ENCODE peak calls at places on chromosome 14, in eight cellular contexts. W is Daoy; P is HTR-8/SVneo; G is right atrium auricular region; L is nephron progenitor cell; Z is effector CD8-positive, alpha-beta T cell; N is tibial artery; K is NCI-H226. S is an unnamed sample.

GRCh38 chr14:93462479-93462878 is 31.7 kb downstream of the UNC79 start:
- DNase-seq in Z (no peak), K (no peak), W (no peak), L (no peak), P (no peak), G (no peak), N (no peak), S (no peak)

GRCh38 chr14:29898470-29898869 is 29.2 kb downstream of the PRKD1 start:
- DNase-seq in W (no peak), L (no peak), K (no peak), P (no peak), G (no peak), Z (no peak), N (no peak), S (no peak)

GRCh38 chr14:33376510-33376909 is 437.8 kb downstream of the NPAS3 start:
- DNase-seq in W (no peak), L (no peak), G (no peak), K (no peak), N (no peak), P (no peak), Z (no peak), S (no peak)

GRCh38 chr14:104293851-104294627 is 155.7 kb downstream of the KIF26A start:
- DNase-seq in G (no peak), W (no peak), L (no peak), P (no peak), N (peak), K (no peak), Z (no peak), S (no peak)

GRCh38 chr14:96252323-96253052 is 3.5 kb upstream of the BDKRB1 start:
- DNase-seq in P (no peak), W (no peak), N (no peak), L (no peak), K (no peak), G (no peak), Z (no peak), S (peak)

GRCh38 chr14:37712976-37713431 is 117.6 kb downstream of the TTC6 start:
- DNase-seq in P (no peak), W (no peak), N (no peak), L (no peak), K (no peak), G (no peak), Z (no peak), S (no peak)

GRCh38 chr14:97380539-97380941 is 583.4 kb downstream of the VRK1 start:
- DNase-seq in P (no peak), L (no peak), W (peak), Z (no peak), K (no peak), N (no peak), G (no peak), S (no peak)

GRCh38 chr14:23551266-23552028 is at the start of gene ZFHX2:
- DNase-seq in K (peak), W (peak), G (peak), P (peak), Z (peak), L (peak), N (peak), S (peak)

GRCh38 chr14:24253936-24254335 is 9.0 kb downstream of the TGM1 start:
- DNase-seq in W (no peak), L (no peak), G (no peak), N (no peak), K (no peak), Z (no peak), P (no peak), S (no peak)

GRCh38 chr14:71142375-71143038 is 235.2 kb downstream of the PCNX1 start:
- DNase-seq in K (peak), L (no peak), G (no peak), Z (no peak), P (peak), W (peak), N (no peak), S (no peak)

GRCh38 chr14:68182492-68182891 is 362.9 kb downstream of the RAD51B start:
- DNase-seq in Z (no peak), W (no peak), N (no peak), P (no peak), K (no peak), G (no peak), L (no peak), S (no peak)